ENCODE peak calls at places on chromosomes 7 and 10, in seven cellular contexts. One of them, this sample, is unnamed.

GRCh38 chr10:86970887-86971145 is 2.5 kb downstream of the ADIRF start:
- DNase-seq in mesendoderm: peak; percentile 78
- DNase-seq in neuronal stem cell: no peak
- DNase-seq in H1: no peak
- DNase-seq in mesenchymal stem cell: no peak
- DNase-seq in trophoblast cell: no peak
- DNase-seq in IMR-90: no peak
- DNase-seq in this sample: no peak

GRCh38 chr7:112781110-112781509 is 9.1 kb downstream of the TMEM168 start:
- DNase-seq in trophoblast cell: no peak
- DNase-seq in mesendoderm: no peak
- DNase-seq in H1: no peak
- DNase-seq in IMR-90: no peak
- DNase-seq in neuronal stem cell: no peak
- DNase-seq in mesenchymal stem cell: no peak
- DNase-seq in this sample: no peak

GRCh38 chr7:139946539-139946938 is 116.2 kb downstream of the PARP12 start:
- DNase-seq in IMR-90: no peak
- DNase-seq in mesenchymal stem cell: no peak
- DNase-seq in neuronal stem cell: no peak
- DNase-seq in mesendoderm: no peak
- DNase-seq in trophoblast cell: no peak
- DNase-seq in H1: no peak
- DNase-seq in this sample: no peak

GRCh38 chr10:122852261-122852660 is 6.6 kb upstream of the CUZD1 start:
- DNase-seq in trophoblast cell: no peak
- DNase-seq in H1: no peak
- DNase-seq in neuronal stem cell: no peak
- DNase-seq in IMR-90: no peak
- DNase-seq in mesendoderm: no peak
- DNase-seq in mesenchymal stem cell: peak; percentile 7
- DNase-seq in this sample: no peak

GRCh38 chr7:84190016-84190705 is 4.4 kb downstream of the SEMA3A start:
- DNase-seq in neuronal stem cell: no peak
- DNase-seq in H1: no peak
- DNase-seq in mesendoderm: no peak
- DNase-seq in trophoblast cell: no peak
- DNase-seq in mesenchymal stem cell: peak; percentile 51
- DNase-seq in IMR-90: peak; percentile 52
- DNase-seq in this sample: no peak

GRCh38 chr10:55668326-55668922 is 692.6 kb downstream of the ZWINT start:
- DNase-seq in neuronal stem cell: no peak
- DNase-seq in mesendoderm: peak; percentile 54
- DNase-seq in trophoblast cell: peak; percentile 21
- DNase-seq in mesenchymal stem cell: peak; percentile 5
- DNase-seq in IMR-90: no peak
- DNase-seq in H1: no peak
- DNase-seq in this sample: no peak

GRCh38 chr7:73448609-73449008 is 15.0 kb downstream of the FZD9 start:
- DNase-seq in mesenchymal stem cell: no peak
- DNase-seq in IMR-90: peak; percentile 43
- DNase-seq in mesendoderm: no peak
- DNase-seq in neuronal stem cell: no peak
- DNase-seq in H1: no peak
- DNase-seq in trophoblast cell: no peak
- DNase-seq in this sample: no peak

GRCh38 chr10:1292611-1293021 is 236.4 kb downstream of the WDR37 start:
- DNase-seq in mesenchymal stem cell: peak; percentile 10
- DNase-seq in neuronal stem cell: no peak
- DNase-seq in IMR-90: no peak
- DNase-seq in trophoblast cell: no peak
- DNase-seq in mesendoderm: peak; percentile 75
- DNase-seq in H1: peak; percentile 52
- DNase-seq in this sample: no peak

GRCh38 chr10:71211759-71212248 is 566 bp upstream of the UNC5B start:
- DNase-seq in neuronal stem cell: no peak
- DNase-seq in mesenchymal stem cell: no peak
- DNase-seq in trophoblast cell: no peak
- DNase-seq in H1: no peak
- DNase-seq in mesendoderm: no peak
- DNase-seq in IMR-90: no peak
- DNase-seq in this sample: no peak

GRCh38 chr7:98618786-98619185 is 1.7 kb downstream of the NPTX2 start:
- DNase-seq in trophoblast cell: no peak
- DNase-seq in mesenchymal stem cell: no peak
- DNase-seq in IMR-90: no peak
- DNase-seq in neuronal stem cell: no peak
- DNase-seq in mesendoderm: no peak
- DNase-seq in H1: no peak
- DNase-seq in this sample: no peak

GRCh38 chr7:158443014-158443687 is 144.5 kb downstream of the PTPRN2 start:
- DNase-seq in mesenchymal stem cell: no peak
- DNase-seq in neuronal stem cell: no peak
- DNase-seq in trophoblast cell: no peak
- DNase-seq in mesendoderm: no peak
- DNase-seq in IMR-90: no peak
- DNase-seq in H1: no peak
- DNase-seq in this sample: peak; percentile 51

GRCh38 chr10:90579602-90580242 is 278.1 kb downstream of the HTR7 start:
- DNase-seq in mesendoderm: peak; percentile 82
- DNase-seq in neuronal stem cell: no peak
- DNase-seq in IMR-90: peak; percentile 52
- DNase-seq in H1: no peak
- DNase-seq in trophoblast cell: peak; percentile 86
- DNase-seq in mesenchymal stem cell: peak; percentile 53
- DNase-seq in this sample: peak; percentile 55

DNA sequence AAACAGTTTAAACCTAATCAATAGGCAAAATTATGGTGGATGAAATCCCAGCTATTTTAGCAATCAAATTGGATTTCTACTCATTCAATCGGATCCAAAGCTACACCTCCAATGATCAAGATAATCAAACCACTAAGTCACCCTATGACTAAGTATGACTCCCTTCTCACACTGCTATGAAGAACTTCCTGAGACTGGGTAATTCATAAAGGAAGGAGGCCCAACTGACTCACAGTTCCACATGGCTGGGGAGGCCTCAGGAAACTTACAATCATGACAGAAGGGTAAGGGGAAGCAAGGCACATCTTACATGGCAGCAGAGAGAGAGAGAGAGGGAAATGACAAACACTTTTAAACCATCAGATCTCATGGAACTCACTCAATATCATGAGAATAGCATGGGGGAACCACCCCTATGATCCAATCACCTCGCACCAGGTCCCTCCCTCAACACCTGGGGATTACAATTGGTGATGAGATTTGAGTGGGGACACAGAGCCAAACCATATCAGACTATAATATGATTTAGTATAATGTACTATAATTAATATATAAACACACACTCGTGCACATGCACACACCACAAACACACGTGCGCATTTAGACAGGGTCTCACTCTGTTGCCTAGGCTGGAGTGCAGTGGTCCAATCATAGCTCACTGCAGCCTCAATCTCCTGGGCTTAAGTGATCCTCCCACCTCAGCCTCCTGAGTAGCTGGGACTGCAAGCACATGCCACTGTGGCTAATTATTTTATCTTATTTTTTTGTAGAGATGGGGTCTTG is 213.6 kb upstream of the FOXK1 start:
- DNase-seq in neuronal stem cell: no peak
- DNase-seq in mesendoderm: no peak
- DNase-seq in trophoblast cell: no peak
- DNase-seq in H1: no peak
- DNase-seq in IMR-90: no peak
- DNase-seq in mesenchymal stem cell: no peak
- DNase-seq in this sample: no peak
- H2BK5ac ChIP-seq in neuronal stem cell: no peak overlapping the region
- H2BK5ac ChIP-seq in mesendoderm: no peak overlapping the region
- H2BK5ac ChIP-seq in trophoblast cell: no peak overlapping the region
- H2BK5ac ChIP-seq in H1: no peak overlapping the region
- H2BK5ac ChIP-seq in IMR-90: no peak overlapping the region
- H2BK5ac ChIP-seq in mesenchymal stem cell: no peak overlapping the region
- H2BK5ac ChIP-seq in this sample: no peak overlapping the region

GRCh38 chr10:125101581-125101980 is 58.8 kb downstream of the CTBP2 start:
- DNase-seq in H1: no peak
- DNase-seq in neuronal stem cell: no peak
- DNase-seq in trophoblast cell: no peak
- DNase-seq in IMR-90: no peak
- DNase-seq in mesendoderm: no peak
- DNase-seq in mesenchymal stem cell: no peak
- DNase-seq in this sample: no peak
- H3K4me2 ChIP-seq in H1: no peak overlapping the region
- H3K4me2 ChIP-seq in neuronal stem cell: no peak overlapping the region
- H3K4me2 ChIP-seq in trophoblast cell: no peak overlapping the region
- H3K4me2 ChIP-seq in IMR-90: no peak overlapping the region
- H3K4me2 ChIP-seq in mesendoderm: no peak overlapping the region
- H3K4me2 ChIP-seq in mesenchymal stem cell: no peak overlapping the region
- H3K4me2 ChIP-seq in this sample: no peak overlapping the region

GRCh38 chr7:138514044-138514443 is 54.0 kb downstream of the TRIM24 start:
- DNase-seq in IMR-90: no peak
- DNase-seq in mesendoderm: no peak
- DNase-seq in H1: no peak
- DNase-seq in mesenchymal stem cell: no peak
- DNase-seq in trophoblast cell: no peak
- DNase-seq in neuronal stem cell: no peak
- DNase-seq in this sample: no peak

GRCh38 chr7:138513344-138513871 is 53.3 kb downstream of the TRIM24 start:
- DNase-seq in H1: no peak
- DNase-seq in neuronal stem cell: no peak
- DNase-seq in mesenchymal stem cell: no peak
- DNase-seq in mesendoderm: no peak
- DNase-seq in trophoblast cell: no peak
- DNase-seq in IMR-90: no peak
- DNase-seq in this sample: no peak

GRCh38 chr7:138510003-138510402 is 49.9 kb downstream of the TRIM24 start:
- DNase-seq in mesendoderm: no peak
- DNase-seq in neuronal stem cell: no peak
- DNase-seq in mesenchymal stem cell: no peak
- DNase-seq in trophoblast cell: no peak
- DNase-seq in H1: no peak
- DNase-seq in IMR-90: no peak
- DNase-seq in this sample: no peak

GRCh38 chr7:138512885-138513284 is 52.8 kb downstream of the TRIM24 start:
- DNase-seq in mesenchymal stem cell: no peak
- DNase-seq in IMR-90: no peak
- DNase-seq in trophoblast cell: no peak
- DNase-seq in neuronal stem cell: no peak
- DNase-seq in mesendoderm: no peak
- DNase-seq in H1: no peak
- DNase-seq in this sample: no peak

GRCh38 chr7:138512092-138512858 is 52.2 kb downstream of the TRIM24 start:
- DNase-seq in trophoblast cell: no peak
- DNase-seq in mesenchymal stem cell: no peak
- DNase-seq in mesendoderm: no peak
- DNase-seq in neuronal stem cell: no peak
- DNase-seq in H1: no peak
- DNase-seq in IMR-90: no peak
- DNase-seq in this sample: no peak
- H3K4ac ChIP-seq in trophoblast cell: peak overlapping the region; percentile 52
- H3K4ac ChIP-seq in mesenchymal stem cell: no peak overlapping the region
- H3K4ac ChIP-seq in mesendoderm: no peak overlapping the region
- H3K4ac ChIP-seq in neuronal stem cell: no peak overlapping the region
- H3K4ac ChIP-seq in H1: no peak overlapping the region
- H3K4ac ChIP-seq in IMR-90: no peak overlapping the region
- H3K4ac ChIP-seq in this sample: no peak overlapping the region

DNA sequence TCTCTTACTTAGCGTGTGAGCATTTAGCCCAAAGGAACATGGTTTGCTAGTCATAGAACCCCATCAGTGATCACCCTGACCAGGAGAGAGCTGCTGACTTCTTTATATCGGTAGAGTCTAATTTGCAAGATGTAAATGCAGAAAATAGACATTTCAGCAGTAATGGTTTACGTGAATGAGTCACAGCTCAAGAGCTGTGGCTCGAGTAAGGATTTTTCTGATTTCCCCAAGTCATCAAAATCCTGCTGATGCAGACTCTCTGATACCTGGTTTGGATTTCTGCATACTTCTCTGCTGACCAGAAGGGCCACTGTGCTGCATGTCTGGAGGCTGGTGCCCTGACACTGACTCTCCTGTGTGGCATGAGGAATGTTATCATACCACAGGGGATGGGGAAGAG is 25.7 kb downstream of the NUB1 start:
- DNase-seq in H1: peak; percentile 33
- DNase-seq in mesenchymal stem cell: peak; percentile 48
- DNase-seq in trophoblast cell: peak; percentile 24
- DNase-seq in IMR-90: peak; percentile 78
- DNase-seq in neuronal stem cell: no peak
- DNase-seq in mesendoderm: no peak
- DNase-seq in this sample: no peak
- H2BK5ac ChIP-seq in H1: no peak overlapping the region
- H2BK5ac ChIP-seq in mesenchymal stem cell: no peak overlapping the region
- H2BK5ac ChIP-seq in trophoblast cell: no peak overlapping the region
- H2BK5ac ChIP-seq in IMR-90: peak overlapping the region; percentile 95
- H2BK5ac ChIP-seq in neuronal stem cell: no peak overlapping the region
- H2BK5ac ChIP-seq in mesendoderm: no peak overlapping the region
- H2BK5ac ChIP-seq in this sample: no peak overlapping the region

DNA sequence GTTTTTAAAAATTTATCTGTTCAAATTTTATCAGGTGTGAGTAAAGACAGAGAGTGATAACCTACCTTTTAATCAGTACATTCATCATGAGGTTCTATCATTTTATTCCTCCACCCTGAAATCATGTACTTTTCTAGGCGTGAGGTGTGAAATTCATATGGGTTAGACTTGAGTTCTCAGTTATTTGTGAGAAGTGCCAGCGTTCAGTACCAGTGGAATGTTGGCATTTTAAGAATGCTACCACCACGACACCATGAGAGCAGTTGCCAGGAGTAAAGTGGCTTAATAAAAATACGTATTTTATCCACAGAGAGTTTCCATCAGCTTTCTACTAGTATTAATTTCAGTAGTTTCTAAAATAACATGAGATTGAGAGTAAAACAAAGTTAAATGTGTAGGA is 104.1 kb upstream of the FERD3L start:
- DNase-seq in neuronal stem cell: no peak
- DNase-seq in mesendoderm: peak; percentile 49
- DNase-seq in IMR-90: no peak
- DNase-seq in trophoblast cell: no peak
- DNase-seq in mesenchymal stem cell: no peak
- DNase-seq in H1: no peak
- DNase-seq in this sample: no peak
- H3K4me2 ChIP-seq in neuronal stem cell: no peak overlapping the region
- H3K4me2 ChIP-seq in mesendoderm: no peak overlapping the region
- H3K4me2 ChIP-seq in IMR-90: no peak overlapping the region
- H3K4me2 ChIP-seq in trophoblast cell: no peak overlapping the region
- H3K4me2 ChIP-seq in mesenchymal stem cell: no peak overlapping the region
- H3K4me2 ChIP-seq in H1: no peak overlapping the region
- H3K4me2 ChIP-seq in this sample: no peak overlapping the region